ENCODE peak calls at places on chromosomes 4 and X, in five cellular contexts. V is upper lobe of left lung, L is GM23338, E is breast epithelium, T is sigmoid colon. K is an unnamed sample.

GRCh38 chr4:3229328-3229727 is 19.6 kb upstream of the MSANTD1 start:
- DNase-seq in V (no peak), L (no peak), E (no peak), T (no peak), K (no peak)

GRCh38 chr4:141788169-141788915 is 152.0 kb downstream of the IL15 start:
- DNase-seq in V (no peak), L (no peak), E (no peak), T (no peak), K (no peak)

GRCh38 chrX:68865300-68865699 is 36.5 kb downstream of the EFNB1 start:
- DNase-seq in V (no peak), L (no peak), E (no peak), T (no peak), K (no peak)

GRCh38 chrX:45889471-45889870 is 655.8 kb downstream of the ZNF674 start:
- DNase-seq in V (no peak), L (no peak), E (no peak), T (no peak), K (no peak)

GRCh38 chrX:1231850-1232505 is 19.5 kb upstream of the CRLF2 start:
- DNase-seq in V (no peak), L (no peak), E (no peak), T (peak; percentile 9), K (no peak)

GRCh38 chr4:86856896-86857295 is 7.7 kb upstream of the SLC10A6 start:
- DNase-seq in V (no peak), L (no peak), E (no peak), T (no peak), K (no peak)

GRCh38 chr4:43163101-43163792 is 270.7 kb downstream of the GRXCR1 start:
- DNase-seq in V (no peak), L (peak; percentile 5), E (no peak), T (no peak), K (no peak)

GRCh38 chrX:66633541-66633940 is 5.3 kb downstream of the EDA2R start:
- DNase-seq in V (no peak), L (no peak), E (no peak), T (no peak), K (no peak)

GRCh38 chr4:74311696-74312313 is 3.5 kb downstream of the EPGN start:
- DNase-seq in V (no peak), L (peak; percentile 82), E (no peak), T (no peak), K (peak; percentile 26)

GRCh38 chrX:15437724-15438123 is 53.5 kb upstream of the VEGFD start:
- DNase-seq in V (no peak), L (no peak), E (no peak), T (no peak), K (no peak)

GRCh38 chr4:187128971-187129370 is 405.3 kb upstream of the FAT1 start:
- DNase-seq in V (no peak), L (no peak), E (no peak), T (no peak), K (peak; percentile 20)

GRCh38 chrX:120463241-120463640 is 5.9 kb downstream of the LAMP2 start:
- DNase-seq in V (peak; percentile 58), L (no peak), E (no peak), T (no peak), K (peak; percentile 22)

GRCh38 chr4:4254666-4255065 is 6.6 kb upstream of the TMEM128 start:
- DNase-seq in V (no peak), L (no peak), E (no peak), T (no peak), K (no peak)

GRCh38 chr4:53116959-53117358 is 248.9 kb downstream of the SCFD2 start:
- DNase-seq in V (no peak), L (no peak), E (no peak), T (no peak), K (no peak)

GRCh38 chrX:131792356-131792749 is 230.7 kb upstream of the STK26 start:
- DNase-seq in V (peak; percentile 89), L (no peak), E (no peak), T (peak; percentile 96), K (no peak)

GRCh38 chrX:12439396-12439795 is 301.1 kb downstream of the FRMPD4 start:
- DNase-seq in V (no peak), L (no peak), E (no peak), T (no peak), K (no peak)

GRCh38 chrX:72366178-72366577 is 60.5 kb upstream of the CITED1 start:
- DNase-seq in V (no peak), L (no peak), E (no peak), T (no peak), K (no peak)

GRCh38 chr4:156778093-156778492 is 193.5 kb downstream of the PDGFC start:
- DNase-seq in V (no peak), L (no peak), E (no peak), T (no peak), K (no peak)

GRCh38 chr4:139798456-139798855 is 132.8 kb downstream of the MGST2 start:
- DNase-seq in V (no peak), L (no peak), E (no peak), T (no peak), K (no peak)

GRCh38 chr4:82415922-82416365 is 14.3 kb downstream of the HNRNPDL start:
- DNase-seq in V (no peak), L (peak; percentile 50), E (no peak), T (no peak), K (no peak)

GRCh38 chr4:6076391-6076790 is 58.2 kb upstream of the C4orf50 start:
- DNase-seq in V (no peak), L (peak; percentile 60), E (no peak), T (no peak), K (no peak)

GRCh38 chrX:4182010-4182806 is 468.8 kb upstream of the PRKX start:
- DNase-seq in V (no peak), L (peak; percentile 41), E (no peak), T (no peak), K (no peak)

GRCh38 chr4:56007154-56007553 is 58.4 kb downstream of the CEP135 start:
- DNase-seq in V (no peak), L (peak; percentile 33), E (no peak), T (no peak), K (no peak)

GRCh38 chr4:38062088-38062893 is 102.1 kb downstream of the PTTG2 start:
- DNase-seq in V (peak; percentile 79), L (peak; percentile 88), E (peak; percentile 62), T (peak; percentile 90), K (peak; percentile 80)

GRCh38 chrX:112555831-112556230 is 123.9 kb downstream of the LHFPL1 start:
- DNase-seq in V (no peak), L (no peak), E (no peak), T (no peak), K (no peak)

GRCh38 chr4:128596844-128597243 is 212.7 kb upstream of the JADE1 start:
- DNase-seq in V (no peak), L (no peak), E (no peak), T (no peak), K (no peak)

GRCh38 chrX:108590496-108590895 is 145.9 kb downstream of the IRS4 start:
- DNase-seq in V (no peak), L (no peak), E (no peak), T (no peak), K (no peak)

GRCh38 chr4:7897811-7898210 is 41.9 kb downstream of the AFAP1 start:
- DNase-seq in V (no peak), L (no peak), E (no peak), T (no peak), K (no peak)

GRCh38 chrX:38205037-38205436 is 15.6 kb downstream of the SRPX start:
- DNase-seq in V (no peak), L (no peak), E (no peak), T (no peak), K (no peak)
- TF ChIP-seq POLR2AphosphoS5 in V (no peak), L (no peak), E (no peak), T (no peak), K (no peak)

DNA sequence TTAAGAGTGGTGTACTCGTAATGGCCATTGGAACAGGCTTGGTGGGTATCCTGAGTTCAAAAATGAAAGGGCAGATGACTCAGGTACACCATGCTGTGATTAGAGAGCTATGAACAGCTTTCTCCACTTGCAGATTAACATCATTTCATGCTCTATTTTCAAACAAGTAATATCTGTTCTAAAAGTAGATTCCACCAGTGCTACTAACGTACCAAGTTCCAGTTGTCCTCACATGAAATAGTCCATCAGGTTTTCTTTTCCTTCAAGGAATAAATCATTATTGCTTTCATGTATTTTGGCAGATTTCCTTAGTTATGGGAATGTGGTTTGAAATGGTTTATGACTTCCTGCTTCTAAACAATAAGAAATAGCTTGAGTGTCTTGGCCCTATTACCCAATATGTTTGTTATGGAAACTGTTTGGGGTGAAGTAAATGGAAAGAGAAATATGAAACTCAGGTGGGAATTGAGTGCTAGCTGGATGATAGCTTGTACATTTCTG is 49.9 kb downstream of the PCDH7 start:
- DNase-seq in V (no peak), L (no peak), E (no peak), T (no peak), K (no peak)
- H3K4me1 ChIP-seq in V (no peaks in the 10 kb centered on the region), L (no peaks in the 10 kb centered on the region), E (peaks cover 5% of the 10 kb centered on the region), T (peaks cover 36% of the 10 kb centered on the region), K (no peaks in the 10 kb centered on the region)

DNA sequence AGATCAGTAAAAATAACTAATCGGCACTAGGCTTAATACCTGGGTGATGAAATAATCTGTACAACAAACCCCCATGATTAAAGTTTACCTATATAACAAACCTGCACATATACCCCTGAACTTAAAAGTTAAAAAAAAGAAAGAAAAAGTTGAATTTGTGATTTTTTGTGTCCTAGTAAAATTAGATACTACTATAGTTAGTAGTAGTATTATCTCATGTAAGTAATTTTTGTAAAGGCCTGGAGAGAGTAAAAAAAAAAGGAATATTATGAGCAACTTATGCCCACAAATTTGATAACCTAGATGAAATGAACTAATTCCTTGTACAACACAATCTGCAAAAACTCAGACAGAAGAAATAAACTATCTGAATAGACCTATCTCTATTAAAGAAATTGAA is 25.7 kb upstream of the SLC16A2 start:
- DNase-seq in V (no peak), L (no peak), E (no peak), T (no peak), K (no peak)
- TF ChIP-seq POLR2AphosphoS5 in V (no peak), L (no peak), E (no peak), T (no peak), K (no peak)

GRCh38 chrX:118964252-118964651 is 10.2 kb upstream of the LONRF3 start:
- DNase-seq in V (no peak), L (no peak), E (no peak), T (no peak), K (no peak)

GRCh38 chrX:118968031-118968430 is 6.4 kb upstream of the LONRF3 start:
- DNase-seq in V (no peak), L (no peak), E (no peak), T (no peak), K (no peak)

GRCh38 chrX:118963159-118963558 is 11.3 kb upstream of the LONRF3 start:
- DNase-seq in V (no peak), L (no peak), E (no peak), T (no peak), K (no peak)

GRCh38 chrX:118961866-118962560 is 12.4 kb upstream of the LONRF3 start:
- DNase-seq in V (no peak), L (no peak), E (no peak), T (no peak), K (no peak)

DNA sequence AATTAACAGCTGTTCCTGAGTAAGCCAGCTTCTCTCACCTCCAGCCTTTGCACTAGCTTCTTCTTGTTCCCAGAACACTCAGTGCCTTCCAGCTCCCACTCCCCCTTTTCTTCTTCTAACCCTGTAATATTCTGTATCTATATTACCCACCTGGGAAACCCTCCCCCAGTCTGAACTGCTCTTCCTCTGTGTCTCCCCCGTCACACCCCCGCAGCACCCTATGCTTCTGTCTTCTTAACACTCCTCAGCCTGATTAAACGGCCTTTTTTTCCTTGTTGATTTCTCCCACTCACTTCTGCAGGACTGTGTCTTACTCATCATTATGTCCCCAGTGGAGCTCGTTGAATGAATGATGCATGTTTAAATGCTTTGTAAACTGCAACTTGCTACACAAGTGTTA is 9.0 kb upstream of the LONRF3 start:
- DNase-seq in V (no peak), L (no peak), E (no peak), T (no peak), K (no peak)
- H3K4me1 ChIP-seq in V (no peaks in the 10 kb centered on the region), L (no peaks in the 10 kb centered on the region), E (no peaks in the 10 kb centered on the region), T (no peaks in the 10 kb centered on the region), K (no peaks in the 10 kb centered on the region)

K was measured in prostate gland.